ENCODE peak calls at places on chromosome 14, in four cellular contexts. One of them, this sample, is unnamed.

GRCh38 chr14:101128478-101129450 is 225.2 kb upstream of the RTL1 start:
- DNase-seq in HL-60: no peak
- DNase-seq in K562: no peak
- DNase-seq in GM12878: no peak
- DNase-seq in this sample: no peak

GRCh38 chr14:37558740-37559139 is 36.3 kb downstream of the FOXA1 start:
- DNase-seq in HL-60: no peak
- DNase-seq in K562: no peak
- DNase-seq in GM12878: no peak
- DNase-seq in this sample: no peak

GRCh38 chr14:24261969-24262327 is 1.0 kb downstream of the TGM1 start:
- DNase-seq in HL-60: no peak
- DNase-seq in K562: no peak
- DNase-seq in GM12878: no peak
- DNase-seq in this sample: no peak

GRCh38 chr14:36091096-36091495 is 85.4 kb downstream of the PTCSC3 start:
- DNase-seq in HL-60: no peak
- DNase-seq in K562: no peak
- DNase-seq in GM12878: peak; percentile 23
- DNase-seq in this sample: no peak

GRCh38 chr14:23284654-23285529 is 1.0 kb downstream of the HOMEZ start:
- DNase-seq in HL-60: peak; percentile 21
- DNase-seq in K562: no peak
- DNase-seq in GM12878: no peak
- DNase-seq in this sample: no peak

GRCh38 chr14:69845050-69845581 is 34.1 kb upstream of the SMOC1 start:
- DNase-seq in HL-60: no peak
- DNase-seq in K562: no peak
- DNase-seq in GM12878: no peak
- DNase-seq in this sample: no peak

GRCh38 chr14:36701144-36701543 is 39.5 kb downstream of the PAX9 start:
- DNase-seq in HL-60: no peak
- DNase-seq in K562: no peak
- DNase-seq in GM12878: no peak
- DNase-seq in this sample: no peak

GRCh38 chr14:31992051-31992450 is 85.1 kb upstream of the ARHGAP5 start:
- DNase-seq in HL-60: no peak
- DNase-seq in K562: no peak
- DNase-seq in GM12878: no peak
- DNase-seq in this sample: no peak

GRCh38 chr14:22883191-22883976 is at the start of gene REM2:
- DNase-seq in HL-60: no peak
- DNase-seq in K562: peak; percentile 48
- DNase-seq in GM12878: no peak
- DNase-seq in this sample: no peak

GRCh38 chr14:103033744-103034143 is 23.6 kb downstream of the CDC42BPB start:
- DNase-seq in HL-60: no peak
- DNase-seq in K562: no peak
- DNase-seq in GM12878: no peak
- DNase-seq in this sample: no peak

GRCh38 chr14:70808402-70809237 is 693 bp downstream of the MAP3K9 start:
- DNase-seq in HL-60: no peak
- DNase-seq in K562: peak; percentile 8
- DNase-seq in GM12878: no peak
- DNase-seq in this sample: no peak

GRCh38 chr14:62532186-62532585 is 513.1 kb downstream of the KCNH5 start:
- DNase-seq in HL-60: no peak
- DNase-seq in K562: no peak
- DNase-seq in GM12878: no peak
- DNase-seq in this sample: no peak

GRCh38 chr14:102028733-102029132 is 58.1 kb downstream of the HSP90AA1 start:
- DNase-seq in HL-60: no peak
- DNase-seq in K562: no peak
- DNase-seq in GM12878: no peak
- DNase-seq in this sample: no peak

GRCh38 chr14:105848570-105848969 is 322.2 kb downstream of the TMEM121 start:
- DNase-seq in HL-60: no peak
- DNase-seq in K562: no peak
- DNase-seq in GM12878: no peak
- DNase-seq in this sample: no peak

GRCh38 chr14:64663174-64663573 is 41.0 kb upstream of the PLEKHG3 start:
- DNase-seq in HL-60: no peak
- DNase-seq in K562: no peak
- DNase-seq in GM12878: no peak
- DNase-seq in this sample: no peak

GRCh38 chr14:73457935-73458218 is 469 bp downstream of the NUMB start:
- DNase-seq in HL-60: peak; percentile 1
- DNase-seq in K562: no peak
- DNase-seq in GM12878: no peak
- DNase-seq in this sample: no peak

GRCh38 chr14:91358654-91359210 is 58.9 kb downstream of the CCDC88C start:
- DNase-seq in HL-60: no peak
- DNase-seq in K562: no peak
- DNase-seq in GM12878: no peak
- DNase-seq in this sample: no peak

GRCh38 chr14:106586098-106586704 is 1059.8 kb downstream of the TMEM121 start:
- DNase-seq in HL-60: peak; percentile 48
- DNase-seq in K562: peak; percentile 53
- DNase-seq in GM12878: no peak
- DNase-seq in this sample: peak; percentile 41

GRCh38 chr14:73789996-73790581 is 61.5 kb upstream of the PTGR2 start:
- DNase-seq in HL-60: no peak
- DNase-seq in K562: no peak
- DNase-seq in GM12878: no peak
- DNase-seq in this sample: no peak

GRCh38 chr14:70567791-70568190 is 32.7 kb downstream of the MED6 start:
- DNase-seq in HL-60: peak; percentile 5
- DNase-seq in K562: peak; percentile 10
- DNase-seq in GM12878: no peak
- DNase-seq in this sample: no peak

GRCh38 chr14:60350366-60350720 is 101.3 kb downstream of the PPM1A start:
- DNase-seq in HL-60: no peak
- DNase-seq in K562: no peak
- DNase-seq in GM12878: no peak
- DNase-seq in this sample: no peak

GRCh38 chr14:70096866-70097265 is 91.9 kb downstream of the SLC8A3 start:
- DNase-seq in HL-60: no peak
- DNase-seq in K562: no peak
- DNase-seq in GM12878: no peak
- DNase-seq in this sample: no peak

GRCh38 chr14:101554991-101555668 is 6.2 kb upstream of the DIO3 start:
- DNase-seq in HL-60: no peak
- DNase-seq in K562: no peak
- DNase-seq in GM12878: no peak
- DNase-seq in this sample: no peak

GRCh38 chr14:42994001-42994736 is 1387.5 kb downstream of the LRFN5 start:
- DNase-seq in HL-60: no peak
- DNase-seq in K562: no peak
- DNase-seq in GM12878: no peak
- DNase-seq in this sample: no peak

GRCh38 chr14:99971087-99971928 is 93.9 kb upstream of the EVL start:
- DNase-seq in HL-60: peak; percentile 71
- DNase-seq in K562: peak; percentile 92
- DNase-seq in GM12878: no peak
- DNase-seq in this sample: peak; percentile 86

GRCh38 chr14:76541594-76542219 is 165.8 kb downstream of the ESRRB start:
- DNase-seq in HL-60: no peak
- DNase-seq in K562: no peak
- DNase-seq in GM12878: no peak
- DNase-seq in this sample: no peak

GRCh38 chr14:30706704-30707103 is 84.6 kb downstream of the SCFD1 start:
- DNase-seq in HL-60: no peak
- DNase-seq in K562: no peak
- DNase-seq in GM12878: no peak
- DNase-seq in this sample: no peak

GRCh38 chr14:61730756-61731373 is 31.4 kb upstream of the SNAPC1 start:
- DNase-seq in HL-60: no peak
- DNase-seq in K562: no peak
- DNase-seq in GM12878: no peak
- DNase-seq in this sample: no peak

GRCh38 chr14:71521238-71521637 is 411.0 kb upstream of the RGS6 start:
- DNase-seq in HL-60: no peak
- DNase-seq in K562: no peak
- DNase-seq in GM12878: no peak
- DNase-seq in this sample: no peak

GRCh38 chr14:20415723-20416622 is 2.7 kb upstream of the TEP1 start:
- DNase-seq in HL-60: peak; percentile 70
- DNase-seq in K562: peak; percentile 35
- DNase-seq in GM12878: peak; percentile 49
- DNase-seq in this sample: no peak
- TF ChIP-seq SPI1 in HL-60: no peak
- TF ChIP-seq SPI1 in K562: no peak
- TF ChIP-seq SPI1 in GM12878: no peak
- TF ChIP-seq SPI1 in this sample: no peak

GRCh38 chr14:94473666-94474410 is 2.2 kb downstream of the SERPINA9 start:
- DNase-seq in HL-60: peak; percentile 81
- DNase-seq in K562: no peak
- DNase-seq in GM12878: no peak
- DNase-seq in this sample: no peak

GRCh38 chr14:94472842-94473241 is 3.2 kb downstream of the SERPINA9 start:
- DNase-seq in HL-60: no peak
- DNase-seq in K562: no peak
- DNase-seq in GM12878: no peak
- DNase-seq in this sample: no peak

GRCh38 chr14:94471045-94471444 is 5.0 kb downstream of the SERPINA9 start:
- DNase-seq in HL-60: no peak
- DNase-seq in K562: no peak
- DNase-seq in GM12878: no peak
- DNase-seq in this sample: no peak

GRCh38 chr14:94476018-94476417 is at the start of gene SERPINA9:
- DNase-seq in HL-60: no peak
- DNase-seq in K562: no peak
- DNase-seq in GM12878: no peak
- DNase-seq in this sample: no peak

GRCh38 chr14:94474581-94475031 is 1.4 kb downstream of the SERPINA9 start:
- DNase-seq in HL-60: no peak
- DNase-seq in K562: no peak
- DNase-seq in GM12878: no peak
- DNase-seq in this sample: no peak
- TF ChIP-seq SPI1 in HL-60: no peak
- TF ChIP-seq SPI1 in K562: no peak
- TF ChIP-seq SPI1 in GM12878: no peak
- TF ChIP-seq SPI1 in this sample: no peak

GRCh38 chr14:89391556-89391955 is 25.5 kb downstream of the FOXN3 start:
- DNase-seq in HL-60: no peak
- DNase-seq in K562: no peak
- DNase-seq in GM12878: no peak
- DNase-seq in this sample: no peak

GRCh38 chr14:89388853-89389252 is 28.2 kb downstream of the FOXN3 start:
- DNase-seq in HL-60: no peak
- DNase-seq in K562: no peak
- DNase-seq in GM12878: no peak
- DNase-seq in this sample: no peak

GRCh38 chr14:89393346-89393745 is 23.7 kb downstream of the FOXN3 start:
- DNase-seq in HL-60: no peak
- DNase-seq in K562: no peak
- DNase-seq in GM12878: no peak
- DNase-seq in this sample: no peak

GRCh38 chr14:89387922-89388685 is 28.9 kb downstream of the FOXN3 start:
- DNase-seq in HL-60: no peak
- DNase-seq in K562: no peak
- DNase-seq in GM12878: no peak
- DNase-seq in this sample: no peak

DNA sequence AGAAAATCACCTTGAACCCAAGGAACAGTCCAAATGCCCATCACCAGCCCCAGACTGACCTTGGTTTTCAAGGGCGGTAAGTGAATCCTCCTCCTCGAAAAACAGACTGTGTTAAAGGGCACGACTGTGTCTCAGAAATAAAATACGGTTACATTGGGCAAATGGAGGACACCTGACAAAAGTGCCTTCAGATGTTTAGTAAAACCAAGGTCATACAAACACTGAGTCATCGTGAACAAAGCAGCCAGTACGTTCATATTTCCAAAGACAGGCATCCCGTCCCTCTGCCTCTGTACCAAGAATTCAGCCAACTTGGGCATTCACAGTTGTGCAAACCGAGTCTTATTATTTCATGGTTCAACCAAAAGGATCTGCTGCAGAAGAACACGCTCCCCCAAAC is 25.9 kb downstream of the FOXN3 start:
- DNase-seq in HL-60: no peak
- DNase-seq in K562: no peak
- DNase-seq in GM12878: no peak
- DNase-seq in this sample: no peak
- TF ChIP-seq SPI1 in HL-60: no peak
- TF ChIP-seq SPI1 in K562: no peak
- TF ChIP-seq SPI1 in GM12878: no peak
- TF ChIP-seq SPI1 in this sample: no peak

DNA sequence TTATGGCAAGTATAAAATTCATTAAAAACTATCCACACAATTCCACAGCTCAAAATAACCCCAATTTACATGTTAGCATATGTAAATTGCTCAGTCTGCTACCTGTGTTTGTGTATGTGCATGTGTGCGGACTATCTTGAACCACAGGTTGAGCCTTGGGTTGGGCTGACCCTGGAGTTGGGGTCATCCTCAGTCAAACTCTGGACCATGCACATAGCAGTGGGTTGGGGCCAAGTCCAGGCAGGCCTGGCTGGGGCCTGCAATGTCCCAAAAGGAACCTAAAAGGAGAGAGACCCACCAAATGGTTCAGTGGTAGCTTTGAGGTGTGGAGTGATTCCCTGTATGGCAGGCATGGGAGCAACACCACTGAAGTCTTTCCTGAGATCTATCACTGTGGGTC is 156.1 kb downstream of the FOXN3 start:
- DNase-seq in HL-60: no peak
- DNase-seq in K562: no peak
- DNase-seq in GM12878: no peak
- DNase-seq in this sample: no peak
- TF ChIP-seq SPI1 in HL-60: no peak
- TF ChIP-seq SPI1 in K562: no peak
- TF ChIP-seq SPI1 in GM12878: no peak
- TF ChIP-seq SPI1 in this sample: no peak

GRCh38 chr14:56170877-56171422 is 52.7 kb downstream of the PELI2 start:
- DNase-seq in HL-60: no peak
- DNase-seq in K562: no peak
- DNase-seq in GM12878: no peak
- DNase-seq in this sample: no peak
- TF ChIP-seq SPI1 in HL-60: no peak
- TF ChIP-seq SPI1 in K562: no peak
- TF ChIP-seq SPI1 in GM12878: no peak
- TF ChIP-seq SPI1 in this sample: no peak

GRCh38 chr14:25396128-25396527 is 346.2 kb upstream of the STXBP6 start:
- DNase-seq in HL-60: no peak
- DNase-seq in K562: no peak
- DNase-seq in GM12878: no peak
- DNase-seq in this sample: no peak

GRCh38 chr14:25394791-25395391 is 344.9 kb upstream of the STXBP6 start:
- DNase-seq in HL-60: no peak
- DNase-seq in K562: no peak
- DNase-seq in GM12878: no peak
- DNase-seq in this sample: no peak

GRCh38 chr14:25400607-25401206 is 350.8 kb upstream of the STXBP6 start:
- DNase-seq in HL-60: peak; percentile 48
- DNase-seq in K562: peak; percentile 15
- DNase-seq in GM12878: no peak
- DNase-seq in this sample: no peak
- TF ChIP-seq SPI1 in HL-60: no peak
- TF ChIP-seq SPI1 in K562: no peak
- TF ChIP-seq SPI1 in GM12878: peak; percentile 34
- TF ChIP-seq SPI1 in this sample: peak; percentile 63